ENCODE peak calls at places on chromosomes 16 and 17, in ten cellular contexts. One of them, this sample, is unnamed. For H3K4me1, the result is how much of the 10 kb centered on the place peaks cover.

GRCh38 chr17:29215717-29216116 is 30.9 kb upstream of the CRYBA1 start:
- DNase-seq in DND-41: no peak
- DNase-seq in MM.1S: no peak
- DNase-seq in tibial nerve: no peak
- DNase-seq in transverse colon: no peak
- DNase-seq in fibroblast of lung: peak
- DNase-seq in suprapubic skin: no peak
- DNase-seq in gastrocnemius medialis: no peak
- DNase-seq in A549: no peak
- DNase-seq in heart left ventricle: no peak
- DNase-seq in this sample: no peak

GRCh38 chr17:8391711-8392110 is 5.9 kb downstream of the RNF222 start:
- DNase-seq in DND-41: no peak
- DNase-seq in gastrocnemius medialis: no peak
- DNase-seq in heart left ventricle: no peak
- DNase-seq in suprapubic skin: no peak
- DNase-seq in tibial nerve: no peak
- DNase-seq in MM.1S: no peak
- DNase-seq in A549: no peak
- DNase-seq in transverse colon: no peak
- DNase-seq in fibroblast of lung: no peak
- DNase-seq in this sample: no peak

GRCh38 chr17:16934836-16935235 is 37.1 kb downstream of the TNFRSF13B start:
- DNase-seq in heart left ventricle: no peak
- DNase-seq in tibial nerve: no peak
- DNase-seq in MM.1S: no peak
- DNase-seq in fibroblast of lung: no peak
- DNase-seq in A549: no peak
- DNase-seq in suprapubic skin: peak
- DNase-seq in gastrocnemius medialis: no peak
- DNase-seq in DND-41: no peak
- DNase-seq in transverse colon: no peak
- DNase-seq in this sample: peak

GRCh38 chr16:87583453-87584131 is 18.7 kb upstream of the JPH3 start:
- DNase-seq in heart left ventricle: no peak
- DNase-seq in gastrocnemius medialis: no peak
- DNase-seq in DND-41: no peak
- DNase-seq in suprapubic skin: no peak
- DNase-seq in MM.1S: no peak
- DNase-seq in tibial nerve: no peak
- DNase-seq in transverse colon: no peak
- DNase-seq in A549: no peak
- DNase-seq in fibroblast of lung: peak
- DNase-seq in this sample: no peak

GRCh38 chr17:30449480-30449879 is 27.7 kb upstream of the GOSR1 start:
- DNase-seq in gastrocnemius medialis: no peak
- DNase-seq in DND-41: no peak
- DNase-seq in A549: no peak
- DNase-seq in tibial nerve: no peak
- DNase-seq in MM.1S: no peak
- DNase-seq in suprapubic skin: no peak
- DNase-seq in fibroblast of lung: peak
- DNase-seq in heart left ventricle: no peak
- DNase-seq in transverse colon: no peak
- DNase-seq in this sample: no peak

GRCh38 chr16:22233050-22233405 is 26.9 kb downstream of the EEF2K start:
- DNase-seq in heart left ventricle: no peak
- DNase-seq in MM.1S: no peak
- DNase-seq in tibial nerve: no peak
- DNase-seq in gastrocnemius medialis: no peak
- DNase-seq in transverse colon: no peak
- DNase-seq in suprapubic skin: no peak
- DNase-seq in DND-41: no peak
- DNase-seq in fibroblast of lung: no peak
- DNase-seq in A549: no peak
- DNase-seq in this sample: no peak

GRCh38 chr16:48559462-48560211 is 50.3 kb downstream of the N4BP1 start:
- DNase-seq in MM.1S: no peak
- DNase-seq in DND-41: no peak
- DNase-seq in suprapubic skin: no peak
- DNase-seq in transverse colon: no peak
- DNase-seq in heart left ventricle: no peak
- DNase-seq in A549: no peak
- DNase-seq in gastrocnemius medialis: no peak
- DNase-seq in fibroblast of lung: no peak
- DNase-seq in tibial nerve: no peak
- DNase-seq in this sample: no peak

GRCh38 chr17:49213803-49214202 is 3.3 kb downstream of the ABI3 start:
- DNase-seq in tibial nerve: no peak
- DNase-seq in transverse colon: no peak
- DNase-seq in heart left ventricle: no peak
- DNase-seq in fibroblast of lung: no peak
- DNase-seq in suprapubic skin: no peak
- DNase-seq in MM.1S: no peak
- DNase-seq in A549: no peak
- DNase-seq in gastrocnemius medialis: no peak
- DNase-seq in DND-41: no peak
- DNase-seq in this sample: no peak

GRCh38 chr16:80369559-80369958 is 171.2 kb upstream of the DYNLRB2 start:
- DNase-seq in transverse colon: peak
- DNase-seq in tibial nerve: no peak
- DNase-seq in gastrocnemius medialis: no peak
- DNase-seq in A549: peak
- DNase-seq in fibroblast of lung: peak
- DNase-seq in suprapubic skin: no peak
- DNase-seq in MM.1S: peak
- DNase-seq in DND-41: no peak
- DNase-seq in heart left ventricle: no peak
- DNase-seq in this sample: no peak

GRCh38 chr17:67469208-67469980 is 92.3 kb downstream of the PITPNC1 start:
- DNase-seq in transverse colon: no peak
- DNase-seq in tibial nerve: no peak
- DNase-seq in gastrocnemius medialis: no peak
- DNase-seq in DND-41: peak
- DNase-seq in MM.1S: no peak
- DNase-seq in suprapubic skin: no peak
- DNase-seq in heart left ventricle: peak
- DNase-seq in A549: no peak
- DNase-seq in fibroblast of lung: peak
- DNase-seq in this sample: no peak

GRCh38 chr16:11005611-11005975 is 61.2 kb downstream of the CLEC16A start:
- DNase-seq in A549: no peak
- DNase-seq in tibial nerve: no peak
- DNase-seq in heart left ventricle: no peak
- DNase-seq in suprapubic skin: no peak
- DNase-seq in transverse colon: no peak
- DNase-seq in MM.1S: no peak
- DNase-seq in gastrocnemius medialis: no peak
- DNase-seq in fibroblast of lung: peak
- DNase-seq in DND-41: no peak
- DNase-seq in this sample: no peak

DNA sequence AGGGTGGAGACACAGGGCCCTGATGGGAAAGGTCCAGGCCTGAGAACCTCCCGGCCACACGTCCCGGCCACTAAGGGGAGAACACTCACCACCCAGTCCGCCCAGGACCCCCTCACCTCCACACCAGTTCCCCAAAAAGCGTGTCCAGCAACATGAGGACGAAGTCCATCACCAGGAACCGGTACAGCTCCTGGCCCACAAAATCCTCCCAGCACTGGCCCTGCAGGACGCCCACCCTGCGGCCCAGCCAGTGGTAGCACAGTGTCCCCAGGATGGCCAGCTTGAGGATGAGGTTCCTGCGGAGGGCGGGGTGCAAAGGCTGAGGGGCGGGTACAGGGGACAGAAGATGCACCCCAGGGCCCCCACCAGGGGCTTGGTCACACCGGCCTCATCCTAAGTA is 8.0 kb downstream of the TMC6 start:
- DNase-seq in A549: no peak
- DNase-seq in gastrocnemius medialis: no peak
- DNase-seq in suprapubic skin: no peak
- DNase-seq in tibial nerve: no peak
- DNase-seq in transverse colon: no peak
- DNase-seq in DND-41: no peak
- DNase-seq in MM.1S: no peak
- DNase-seq in heart left ventricle: no peak
- DNase-seq in fibroblast of lung: no peak
- DNase-seq in this sample: no peak
- H3K4me1 ChIP-seq in A549: under half
- H3K4me1 ChIP-seq in gastrocnemius medialis: under half
- H3K4me1 ChIP-seq in suprapubic skin: under half
- H3K4me1 ChIP-seq in tibial nerve: under half
- H3K4me1 ChIP-seq in transverse colon: under half
- H3K4me1 ChIP-seq in DND-41: under half
- H3K4me1 ChIP-seq in MM.1S: under half
- H3K4me1 ChIP-seq in heart left ventricle: under half
- H3K4me1 ChIP-seq in fibroblast of lung: under half
- H3K4me1 ChIP-seq in this sample: under half

DNA sequence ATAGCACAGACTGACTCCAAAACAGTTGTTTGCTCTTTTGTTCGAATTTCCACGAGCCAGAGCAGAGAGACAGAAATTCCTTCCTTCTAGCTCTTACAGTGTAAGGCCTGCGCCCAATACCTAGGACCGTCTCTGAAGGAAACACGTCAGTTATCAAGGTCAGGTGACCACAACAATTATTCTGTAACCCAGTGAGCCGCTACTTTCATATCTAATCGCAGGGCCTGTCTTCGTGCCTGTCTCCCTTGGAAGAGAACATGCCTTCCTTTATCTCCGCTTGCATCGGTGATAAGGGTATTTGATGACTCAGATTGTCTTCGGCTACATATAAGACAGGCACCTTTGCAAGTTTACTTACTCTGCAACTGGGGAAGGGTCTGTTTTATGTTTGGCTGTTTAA is 288.0 kb downstream of the MAF start:
- DNase-seq in heart left ventricle: no peak
- DNase-seq in gastrocnemius medialis: no peak
- DNase-seq in transverse colon: no peak
- DNase-seq in DND-41: no peak
- DNase-seq in A549: no peak
- DNase-seq in fibroblast of lung: no peak
- DNase-seq in tibial nerve: no peak
- DNase-seq in MM.1S: no peak
- DNase-seq in suprapubic skin: no peak
- DNase-seq in this sample: no peak
- H3K4me1 ChIP-seq in heart left ventricle: under half
- H3K4me1 ChIP-seq in gastrocnemius medialis: under half
- H3K4me1 ChIP-seq in transverse colon: under half
- H3K4me1 ChIP-seq in DND-41: under half
- H3K4me1 ChIP-seq in A549: under half
- H3K4me1 ChIP-seq in fibroblast of lung: under half
- H3K4me1 ChIP-seq in tibial nerve: under half
- H3K4me1 ChIP-seq in MM.1S: under half
- H3K4me1 ChIP-seq in suprapubic skin: under half
- H3K4me1 ChIP-seq in this sample: under half

GRCh38 chr16:85350973-85351372 is 238.7 kb upstream of the CIBAR2 start:
- DNase-seq in transverse colon: peak
- DNase-seq in gastrocnemius medialis: peak
- DNase-seq in suprapubic skin: peak
- DNase-seq in tibial nerve: peak
- DNase-seq in A549: peak
- DNase-seq in fibroblast of lung: peak
- DNase-seq in MM.1S: no peak
- DNase-seq in heart left ventricle: peak
- DNase-seq in DND-41: no peak
- DNase-seq in this sample: peak
- H3K4me1 ChIP-seq in transverse colon: under half
- H3K4me1 ChIP-seq in gastrocnemius medialis: under half
- H3K4me1 ChIP-seq in suprapubic skin: half or more
- H3K4me1 ChIP-seq in tibial nerve: under half
- H3K4me1 ChIP-seq in A549: under half
- H3K4me1 ChIP-seq in fibroblast of lung: under half
- H3K4me1 ChIP-seq in MM.1S: under half
- H3K4me1 ChIP-seq in heart left ventricle: under half
- H3K4me1 ChIP-seq in DND-41: under half
- H3K4me1 ChIP-seq in this sample: under half

GRCh38 chr17:77322284-77322533 is 181.4 kb downstream of the SEC14L1 start:
- DNase-seq in gastrocnemius medialis: no peak
- DNase-seq in suprapubic skin: no peak
- DNase-seq in tibial nerve: no peak
- DNase-seq in MM.1S: no peak
- DNase-seq in heart left ventricle: no peak
- DNase-seq in transverse colon: no peak
- DNase-seq in A549: no peak
- DNase-seq in fibroblast of lung: no peak
- DNase-seq in DND-41: no peak
- DNase-seq in this sample: no peak

GRCh38 chr17:77324227-77324626 is 183.5 kb downstream of the SEC14L1 start:
- DNase-seq in transverse colon: no peak
- DNase-seq in suprapubic skin: peak
- DNase-seq in gastrocnemius medialis: no peak
- DNase-seq in heart left ventricle: peak
- DNase-seq in MM.1S: no peak
- DNase-seq in DND-41: no peak
- DNase-seq in A549: no peak
- DNase-seq in tibial nerve: peak
- DNase-seq in fibroblast of lung: no peak
- DNase-seq in this sample: no peak

GRCh38 chr17:77322534-77323412 is 182.0 kb downstream of the SEC14L1 start:
- DNase-seq in MM.1S: no peak
- DNase-seq in tibial nerve: peak
- DNase-seq in heart left ventricle: peak
- DNase-seq in suprapubic skin: peak
- DNase-seq in fibroblast of lung: peak
- DNase-seq in transverse colon: peak
- DNase-seq in A549: peak
- DNase-seq in gastrocnemius medialis: peak
- DNase-seq in DND-41: no peak
- DNase-seq in this sample: peak

GRCh38 chr17:77325537-77325825 is 184.7 kb downstream of the SEC14L1 start:
- DNase-seq in suprapubic skin: no peak
- DNase-seq in transverse colon: no peak
- DNase-seq in tibial nerve: no peak
- DNase-seq in gastrocnemius medialis: no peak
- DNase-seq in A549: no peak
- DNase-seq in fibroblast of lung: no peak
- DNase-seq in DND-41: no peak
- DNase-seq in MM.1S: no peak
- DNase-seq in heart left ventricle: no peak
- DNase-seq in this sample: no peak

DNA sequence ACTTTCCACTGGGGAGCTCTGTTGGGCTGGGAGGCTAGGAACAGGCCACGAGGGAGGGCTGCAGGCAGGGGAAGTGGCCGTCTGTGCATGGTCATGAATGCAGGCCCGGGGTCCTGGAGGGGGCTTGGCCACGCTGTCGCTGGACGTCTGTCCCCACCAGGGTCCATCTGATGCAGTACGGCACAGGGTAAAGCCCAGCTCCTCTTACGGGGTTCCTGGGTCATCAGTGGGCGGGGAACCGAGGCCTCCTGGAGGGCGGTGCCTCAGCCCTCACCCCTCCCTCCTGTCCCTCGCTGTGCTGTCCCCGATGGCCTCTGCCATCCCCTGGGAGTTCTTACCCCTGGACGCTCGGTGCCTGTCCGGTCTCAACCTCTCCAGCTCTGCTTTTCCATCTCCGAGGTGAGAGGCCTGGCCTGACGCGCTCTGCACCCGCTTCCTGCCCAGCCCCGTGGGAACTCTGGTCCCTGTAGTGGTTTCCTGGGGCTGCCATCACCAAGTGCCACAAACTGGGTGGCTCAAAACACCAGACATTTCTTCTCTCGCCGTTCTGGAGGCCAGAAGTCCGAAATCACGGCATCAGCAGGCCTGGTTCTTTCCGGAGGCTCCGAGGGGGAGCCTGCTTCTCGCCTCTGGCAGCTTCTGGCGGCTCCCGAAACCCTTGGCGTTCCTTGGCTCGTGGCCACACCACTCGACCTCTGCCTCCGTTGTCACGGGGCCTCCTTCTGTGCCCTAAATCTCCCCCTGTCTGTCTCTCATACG is 182.8 kb downstream of the SEC14L1 start:
- DNase-seq in gastrocnemius medialis: no peak
- DNase-seq in transverse colon: peak
- DNase-seq in MM.1S: no peak
- DNase-seq in heart left ventricle: peak
- DNase-seq in suprapubic skin: peak
- DNase-seq in fibroblast of lung: peak
- DNase-seq in tibial nerve: peak
- DNase-seq in A549: peak
- DNase-seq in DND-41: peak
- DNase-seq in this sample: no peak
- H3K4me1 ChIP-seq in gastrocnemius medialis: half or more
- H3K4me1 ChIP-seq in transverse colon: half or more
- H3K4me1 ChIP-seq in MM.1S: under half
- H3K4me1 ChIP-seq in heart left ventricle: under half
- H3K4me1 ChIP-seq in suprapubic skin: half or more
- H3K4me1 ChIP-seq in fibroblast of lung: under half
- H3K4me1 ChIP-seq in tibial nerve: half or more
- H3K4me1 ChIP-seq in A549: half or more
- H3K4me1 ChIP-seq in DND-41: under half
- H3K4me1 ChIP-seq in this sample: half or more

This sample was measured in left ventricle myocardium inferior.